ENCODE peak calls at places on chromosomes 5 and 9, in six cellular contexts. P is AG09309, I is tibial artery, T is coronary artery, L is HepG2, V is WERI-Rb-1. C is an unnamed sample.

GRCh38 chr5:25119654-25120053 is 474.9 kb upstream of the CDH10 start:
- DNase-seq in P (no peak), I (no peak), T (no peak), L (peak; percentile 1), V (no peak), C (no peak)

GRCh38 chr9:9412241-9412640 is 1200.6 kb downstream of the PTPRD start:
- DNase-seq in P (no peak), I (no peak), T (no peak), L (no peak), V (peak; percentile 3), C (no peak)

GRCh38 chr9:27202056-27202455 is 93.0 kb downstream of the TEK start:
- DNase-seq in P (no peak), I (no peak), T (no peak), L (no peak), V (no peak), C (no peak)

GRCh38 chr9:811101-811531 is 30.4 kb upstream of the DMRT1 start:
- DNase-seq in P (no peak), I (no peak), T (no peak), L (no peak), V (no peak), C (no peak)

GRCh38 chr9:31715250-31715649 is 669.2 kb upstream of the ACO1 start:
- DNase-seq in P (no peak), I (no peak), T (no peak), L (no peak), V (peak; percentile 57), C (no peak)

GRCh38 chr5:154501566-154501965 is 23.5 kb upstream of the HAND1 start:
- DNase-seq in P (no peak), I (no peak), T (no peak), L (no peak), V (no peak), C (no peak)

GRCh38 chr9:108209132-108209700 is 646.6 kb downstream of the ACTL7B start:
- DNase-seq in P (no peak), I (no peak), T (no peak), L (no peak), V (no peak), C (no peak)

GRCh38 chr9:89138463-89139390 is 39.9 kb downstream of the SHC3 start:
- DNase-seq in P (no peak), I (no peak), T (no peak), L (no peak), V (no peak), C (no peak)

GRCh38 chr9:112379177-112380101 is 469 bp upstream of the HSDL2 start:
- DNase-seq in P (peak; percentile 86), I (peak; percentile 100), T (peak; percentile 100), L (peak; percentile 96), V (peak; percentile 100), C (peak; percentile 100)

GRCh38 chr5:128196791-128197190 is 113.2 kb downstream of the SLC12A2 start:
- DNase-seq in P (no peak), I (no peak), T (no peak), L (no peak), V (no peak), C (no peak)

GRCh38 chr9:88804289-88804596 is 187.0 kb upstream of the S1PR3 start:
- DNase-seq in P (no peak), I (no peak), T (no peak), L (no peak), V (no peak), C (no peak)

GRCh38 chr9:129569506-129570449 is 51.1 kb downstream of the C9orf50 start:
- DNase-seq in P (no peak), I (no peak), T (peak; percentile 74), L (peak; percentile 56), V (peak; percentile 82), C (no peak)

GRCh38 chr5:72760259-72760658 is 56.2 kb upstream of the TNPO1 start:
- DNase-seq in P (no peak), I (no peak), T (no peak), L (no peak), V (no peak), C (no peak)

GRCh38 chr5:56279979-56280378 is 46.8 kb upstream of the ANKRD55 start:
- DNase-seq in P (peak; percentile 34), I (no peak), T (no peak), L (peak; percentile 80), V (no peak), C (no peak)

GRCh38 chr5:82164957-82165698 is 113.0 kb downstream of the RPS23 start:
- DNase-seq in P (no peak), I (no peak), T (no peak), L (no peak), V (peak; percentile 74), C (no peak)

GRCh38 chr5:91367374-91367773 is 15.7 kb downstream of the ARRDC3 start:
- DNase-seq in P (no peak), I (no peak), T (no peak), L (no peak), V (no peak), C (no peak)

GRCh38 chr5:180007582-180007981 is 64.0 kb downstream of the RNF130 start:
- DNase-seq in P (no peak), I (no peak), T (no peak), L (no peak), V (peak; percentile 49), C (no peak)

GRCh38 chr9:536597-537511 is 304.6 kb upstream of the DMRT1 start:
- DNase-seq in P (no peak), I (no peak), T (no peak), L (no peak), V (no peak), C (no peak)

GRCh38 chr9:138074516-138074915 is 196.9 kb downstream of the CACNA1B start:
- DNase-seq in P (no peak), I (peak; percentile 46), T (peak; percentile 67), L (no peak), V (no peak), C (no peak)

DNA sequence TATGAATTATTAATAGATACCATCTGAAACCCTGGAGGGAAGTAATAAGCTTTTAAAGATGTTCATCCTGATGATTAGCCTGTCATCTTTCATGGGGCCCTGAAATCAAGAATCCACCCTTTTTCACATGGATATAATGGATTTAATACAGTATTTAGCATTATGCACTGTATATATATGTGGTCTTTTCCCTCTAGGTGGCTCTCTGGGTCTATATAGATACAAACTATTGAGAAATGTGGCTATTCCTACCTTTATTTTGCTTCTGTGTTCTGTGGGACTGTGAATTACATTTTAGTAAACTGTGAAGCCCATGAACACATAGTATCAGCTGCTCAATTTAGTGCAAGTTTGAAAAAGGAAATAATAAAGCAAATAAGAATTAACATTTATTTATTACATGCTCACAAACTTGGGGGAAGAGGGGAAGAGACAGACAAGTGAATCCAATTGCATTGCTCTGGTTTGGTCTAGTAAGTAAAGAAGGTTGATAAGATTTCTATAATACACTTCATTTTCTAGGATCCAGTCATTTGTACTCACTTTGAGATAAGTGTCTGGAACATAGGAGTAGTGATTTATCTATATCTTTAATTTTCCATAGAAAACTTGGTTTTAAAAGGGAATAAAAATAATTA is 112.2 kb downstream of the SCAMP1 start:
- DNase-seq in P (no peak), I (no peak), T (no peak), L (peak; percentile 25), V (no peak), C (no peak)
- TF ChIP-seq CTCF in P (peak; percentile 39), I (no peak), T (no peak), L (peak; percentile 52), V (no peak), C (no peak)

DNA sequence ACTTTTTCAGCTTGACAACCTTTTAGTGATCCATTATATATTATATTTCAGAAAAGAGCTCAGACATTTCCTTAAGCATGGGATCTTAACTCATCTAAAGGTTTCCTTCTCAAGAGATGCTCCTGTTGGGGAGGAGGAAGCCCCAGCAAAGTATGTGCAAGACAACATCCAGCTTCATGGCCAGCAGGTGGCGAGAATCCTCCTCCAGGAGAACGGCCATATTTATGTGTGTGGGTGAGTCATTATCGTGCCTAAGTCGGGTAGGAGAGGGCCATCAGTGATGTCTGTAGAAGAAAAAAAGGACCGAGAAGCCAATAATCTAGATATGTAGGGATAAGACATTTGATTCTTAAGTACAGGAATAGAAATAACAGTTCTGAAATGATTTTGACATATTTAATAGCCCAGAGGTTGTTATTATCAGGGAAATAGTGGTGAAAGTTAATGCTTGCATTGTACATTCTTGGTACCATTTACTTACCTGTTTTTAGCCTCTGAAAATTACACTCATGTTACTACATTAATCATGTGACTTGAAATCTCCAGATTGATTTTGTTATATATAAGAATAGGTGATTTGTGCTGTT is 28.2 kb downstream of the MTRR start:
- DNase-seq in P (no peak), I (no peak), T (no peak), L (peak; percentile 21), V (peak; percentile 60), C (no peak)
- TF ChIP-seq CTCF in P (peak; percentile 60), I (no peak), T (no peak), L (peak; percentile 36), V (peak; percentile 60), C (peak; percentile 52)

GRCh38 chr5:92518318-92518913 is 1062.6 kb downstream of the NR2F1-AS1 start:
- DNase-seq in P (no peak), I (no peak), T (no peak), L (peak; percentile 12), V (no peak), C (no peak)
- TF ChIP-seq CTCF in P (peak; percentile 46), I (peak; percentile 34), T (no peak), L (peak; percentile 65), V (peak; percentile 56), C (peak; percentile 57)

DNA sequence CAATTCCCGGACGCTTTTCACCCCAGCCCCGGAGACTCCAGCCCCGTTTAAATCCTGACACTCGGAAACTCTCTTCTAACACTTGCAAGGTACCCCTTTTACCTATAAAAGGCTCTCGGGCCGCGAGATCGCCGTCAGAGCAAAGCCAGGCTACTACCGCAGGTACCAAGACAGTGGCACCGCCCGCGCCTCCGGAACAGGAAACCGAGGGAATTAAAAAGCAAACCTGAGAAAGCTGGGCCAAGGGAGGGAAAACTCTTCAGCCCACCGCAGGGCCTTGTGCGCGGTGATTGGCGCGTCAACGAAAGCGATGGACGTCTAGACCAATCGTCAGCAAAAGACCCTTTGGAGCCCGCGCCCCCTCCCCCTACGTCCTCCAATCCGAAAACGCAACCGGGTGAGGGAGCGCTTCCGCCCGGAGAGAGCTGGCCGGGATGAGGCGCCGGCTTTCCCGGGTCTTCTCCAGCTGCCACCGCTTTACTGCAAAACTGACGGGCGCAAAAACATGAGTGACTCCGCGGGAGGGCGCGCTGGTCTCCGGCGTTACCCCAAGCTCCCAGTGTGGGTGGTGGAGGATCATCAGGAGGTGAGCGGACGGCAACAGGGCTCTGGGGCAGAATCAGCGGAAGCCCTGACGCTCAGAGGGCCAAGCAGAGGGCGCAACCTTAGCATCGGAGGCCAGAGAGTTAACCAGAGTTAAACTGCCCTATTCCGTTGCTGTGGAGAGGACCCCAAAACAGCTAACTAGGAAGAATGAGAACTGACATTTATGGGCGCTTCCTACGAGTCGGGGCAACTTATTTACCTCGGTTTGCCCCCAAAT is at the start of the genes C5orf22 and DROSHA:
- DNase-seq in P (peak; percentile 77), I (peak; percentile 97), T (peak; percentile 95), L (peak; percentile 93), V (peak; percentile 98), C (peak; percentile 88)
- TF ChIP-seq CTCF in P (no peak), I (no peak), T (no peak), L (peak; percentile 69), V (peak; percentile 24), C (peak; percentile 13)

DNA sequence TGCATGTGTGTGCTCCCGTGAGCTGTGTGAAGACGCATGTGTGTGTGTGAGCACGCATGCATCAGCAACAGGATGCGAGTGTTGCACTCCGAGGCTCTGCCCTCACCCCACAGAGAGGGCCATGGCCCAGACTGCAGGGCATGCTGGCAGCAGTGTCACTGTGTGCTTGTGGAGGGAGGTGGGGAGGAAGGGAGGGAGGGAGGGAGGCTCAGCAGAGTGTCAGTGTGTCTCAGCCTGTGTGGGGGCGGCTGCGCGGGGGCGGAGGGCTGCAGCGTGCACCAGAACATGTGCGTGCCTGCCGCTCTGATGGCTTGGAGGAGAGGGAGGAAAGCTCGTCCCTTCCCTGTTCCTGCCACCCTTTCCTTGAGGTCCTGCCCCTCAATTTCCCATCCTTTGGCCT is 5.3 kb downstream of the CAMK2A start:
- DNase-seq in P (no peak), I (no peak), T (no peak), L (no peak), V (no peak), C (no peak)
- TF ChIP-seq CTCF in P (no peak), I (no peak), T (no peak), L (no peak), V (no peak), C (no peak)

GRCh38 chr5:162607879-162608278 is 540.3 kb downstream of the GABRG2 start:
- DNase-seq in P (no peak), I (no peak), T (no peak), L (no peak), V (no peak), C (no peak)
- TF ChIP-seq CTCF in P (no peak), I (no peak), T (no peak), L (no peak), V (no peak), C (peak; percentile 62)